ENCODE peak calls at places on chromosomes 2 and 18, in eight cellular contexts. G, A, X, Z, K, C, Q and P are unnamed samples.

GRCh38 chr2:48146552-48146951 is 240.3 kb upstream of the FBXO11 start:
- ATAC-seq in G (no peak), A (peak; percentile 26), X (no peak), Z (no peak), K (no peak), C (no peak), Q (no peak), P (no peak)

GRCh38 chr2:127647242-127648190 is 1.6 kb downstream of the GPR17 start:
- ATAC-seq in G (peak; percentile 5), A (no peak), X (no peak), Z (no peak), K (no peak), C (peak; percentile 7), Q (peak; percentile 36), P (peak; percentile 6)

GRCh38 chr18:31424383-31424988 is 23.1 kb upstream of the DSG3 start:
- ATAC-seq in G (peak; percentile 77), A (no peak), X (no peak), Z (no peak), K (no peak), C (peak; percentile 99), Q (no peak), P (no peak)

GRCh38 chr2:228657807-228658402 is 476.4 kb upstream of the SPHKAP start:
- ATAC-seq in G (peak; percentile 72), A (no peak), X (no peak), Z (no peak), K (no peak), C (no peak), Q (peak; percentile 35), P (no peak)

GRCh38 chr2:11528228-11528627 is 5.6 kb upstream of the GREB1 start:
- ATAC-seq in G (no peak), A (no peak), X (no peak), Z (no peak), K (no peak), C (no peak), Q (no peak), P (no peak)

GRCh38 chr2:36650031-36650430 is 46.5 kb upstream of the VIT start:
- ATAC-seq in G (no peak), A (no peak), X (no peak), Z (peak; percentile 23), K (no peak), C (peak; percentile 88), Q (no peak), P (peak; percentile 31)

GRCh38 chr18:621181-621580 is 24.4 kb downstream of the CLUL1 start:
- ATAC-seq in G (no peak), A (no peak), X (no peak), Z (no peak), K (no peak), C (no peak), Q (no peak), P (peak; percentile 60)

GRCh38 chr2:215764441-215765048 is 248.8 kb downstream of the MREG start:
- ATAC-seq in G (no peak), A (no peak), X (no peak), Z (no peak), K (no peak), C (no peak), Q (peak; percentile 72), P (no peak)

GRCh38 chr2:99850076-99850710 is 292.2 kb downstream of the AFF3 start:
- ATAC-seq in G (peak; percentile 73), A (no peak), X (no peak), Z (no peak), K (no peak), C (no peak), Q (no peak), P (no peak)

GRCh38 chr18:14917311-14917710 is 169.3 kb downstream of the ANKRD30B start:
- ATAC-seq in G (no peak), A (no peak), X (no peak), Z (no peak), K (no peak), C (no peak), Q (no peak), P (no peak)

GRCh38 chr2:25204190-25204838 is 35.9 kb upstream of the POMC start:
- ATAC-seq in G (peak; percentile 40), A (peak; percentile 77), X (peak; percentile 67), Z (peak; percentile 69), K (peak; percentile 89), C (peak; percentile 49), Q (peak; percentile 66), P (no peak)

GRCh38 chr2:128279786-128280701 is 38.6 kb downstream of the HS6ST1 start:
- ATAC-seq in G (no peak), A (peak; percentile 61), X (peak; percentile 15), Z (no peak), K (no peak), C (no peak), Q (peak; percentile 19), P (peak; percentile 29)

GRCh38 chr18:47689386-47689785 is 241.1 kb downstream of the SMAD2 start:
- ATAC-seq in G (no peak), A (no peak), X (no peak), Z (no peak), K (no peak), C (no peak), Q (no peak), P (no peak)